ENCODE peak calls at places on chromosomes 5 and 9, in nine cellular contexts. T, W, I, F, Z, U, X, O and Y are unnamed samples.

GRCh38 chr9:5388026-5388806 is 48.5 kb upstream of the RLN1 start:
- DNase-seq in T (no peak), W (no peak), I (no peak), F (no peak), Z (peak; percentile 37), U (no peak), X (no peak), O (peak; percentile 38), Y (no peak)

GRCh38 chr5:55865831-55866230 is 14.7 kb downstream of the IL31RA start:
- DNase-seq in T (peak; percentile 14), W (peak; percentile 21), I (no peak), F (no peak), Z (peak; percentile 43), U (no peak), X (no peak), O (peak; percentile 23), Y (no peak)

GRCh38 chr5:76583163-76584047 is 39.8 kb downstream of the F2RL2 start:
- DNase-seq in T (no peak), W (no peak), I (no peak), F (no peak), Z (peak; percentile 42), U (no peak), X (no peak), O (peak; percentile 39), Y (no peak)

GRCh38 chr9:135914921-135915320 is 7.6 kb upstream of the CAMSAP1 start:
- DNase-seq in T (no peak), W (no peak), I (no peak), F (no peak), Z (peak; percentile 35), U (no peak), X (no peak), O (peak; percentile 38), Y (no peak)

GRCh38 chr9:120916573-120916972 is 10.0 kb downstream of the TRAF1 start:
- DNase-seq in T (no peak), W (no peak), I (peak; percentile 41), F (peak; percentile 56), Z (peak; percentile 93), U (peak; percentile 78), X (no peak), O (peak; percentile 73), Y (no peak)

GRCh38 chr5:142316051-142316450 is 8.8 kb downstream of the SPRY4 start:
- DNase-seq in T (no peak), W (no peak), I (no peak), F (no peak), Z (peak; percentile 57), U (no peak), X (peak; percentile 18), O (peak; percentile 79), Y (no peak)

GRCh38 chr9:124805186-124805585 is 28.3 kb downstream of the OLFML2A start:
- DNase-seq in T (no peak), W (no peak), I (no peak), F (no peak), Z (no peak), U (no peak), X (no peak), O (no peak), Y (no peak)

GRCh38 chr5:112333236-112333850 is 85.7 kb downstream of the EPB41L4A start:
- DNase-seq in T (no peak), W (no peak), I (no peak), F (no peak), Z (no peak), U (no peak), X (no peak), O (no peak), Y (no peak)

GRCh38 chr9:95746408-95747165 is 128.9 kb upstream of the ERCC6L2 start:
- DNase-seq in T (peak; percentile 25), W (no peak), I (no peak), F (no peak), Z (no peak), U (no peak), X (no peak), O (no peak), Y (no peak)

GRCh38 chr9:116495725-116496124 is 191.4 kb upstream of the TRIM32 start:
- DNase-seq in T (no peak), W (no peak), I (no peak), F (no peak), Z (no peak), U (no peak), X (no peak), O (no peak), Y (no peak)

GRCh38 chr5:128538249-128539037 is 398 bp upstream of the FBN2 start:
- DNase-seq in T (peak; percentile 80), W (peak; percentile 76), I (peak; percentile 45), F (no peak), Z (peak; percentile 82), U (peak; percentile 50), X (no peak), O (peak; percentile 84), Y (peak; percentile 55)

GRCh38 chr9:88258587-88258986 is 120.3 kb upstream of the SPATA31C2 start:
- DNase-seq in T (no peak), W (peak; percentile 63), I (peak; percentile 29), F (no peak), Z (peak; percentile 17), U (peak; percentile 69), X (no peak), O (peak; percentile 28), Y (no peak)

GRCh38 chr9:71909887-71910601 is 949 bp downstream of the ABHD17B start:
- DNase-seq in T (peak; percentile 32), W (peak; percentile 60), I (peak; percentile 13), F (peak; percentile 72), Z (peak; percentile 29), U (peak; percentile 62), X (peak; percentile 28), O (peak; percentile 46), Y (no peak)

GRCh38 chr5:159620853-159621540 is 290.7 kb upstream of the IL12B start:
- DNase-seq in T (peak; percentile 71), W (peak; percentile 76), I (no peak), F (no peak), Z (no peak), U (no peak), X (no peak), O (no peak), Y (no peak)